ENCODE peak calls at places on chromosomes 11 and 22, in six cellular contexts. W is HCT116, J is lung, M is Calu3, R is ovary, I is cardiac muscle cell. F is an unnamed sample.

GRCh38 chr11:67351275-67352005 is 1.9 kb downstream of the POLD4 start:
- DNase-seq in W (peak; percentile 62), J (peak; percentile 65), M (peak; percentile 71), R (peak; percentile 78), I (peak; percentile 70), F (no peak)

GRCh38 chr11:83364500-83365059 is 78.4 kb upstream of the CCDC90B start:
- DNase-seq in W (no peak), J (no peak), M (no peak), R (no peak), I (no peak), F (no peak)

GRCh38 chr22:22033803-22034468 is 51.3 kb upstream of the TOP3B start:
- DNase-seq in W (no peak), J (no peak), M (no peak), R (no peak), I (no peak), F (no peak)

GRCh38 chr11:104776501-104777170 is 121.6 kb downstream of the CASP12 start:
- DNase-seq in W (no peak), J (no peak), M (peak; percentile 4), R (no peak), I (no peak), F (no peak)

GRCh38 chr11:2474059-2474901 is 29.5 kb downstream of the KCNQ1 start:
- DNase-seq in W (no peak), J (no peak), M (no peak), R (no peak), I (no peak), F (no peak)

GRCh38 chr11:83751041-83751440 is 464.9 kb upstream of the CCDC90B start:
- DNase-seq in W (no peak), J (no peak), M (no peak), R (no peak), I (no peak), F (no peak)

GRCh38 chr22:21070690-21071615 is 25.2 kb downstream of the LRRC74B start:
- DNase-seq in W (no peak), J (no peak), M (no peak), R (no peak), I (no peak), F (no peak)

GRCh38 chr11:59429924-59430516 is 3.8 kb upstream of the OR5A2 start:
- DNase-seq in W (peak; percentile 56), J (peak; percentile 31), M (peak; percentile 66), R (no peak), I (peak; percentile 63), F (no peak)

GRCh38 chr11:65399249-65399648 is 12.8 kb downstream of the FRMD8 start:
- DNase-seq in W (no peak), J (no peak), M (no peak), R (no peak), I (no peak), F (no peak)
- TF ChIP-seq CTCF in W (no peak), J (no peak), M (no peak), R (no peak), I (no peak), F (no peak)

GRCh38 chr11:47259178-47259977 is 1.6 kb downstream of the NR1H3 start:
- DNase-seq in W (no peak), J (no peak), M (peak; percentile 51), R (no peak), I (peak; percentile 71), F (no peak)

GRCh38 chr11:47257178-47257517 is 648 bp upstream of the NR1H3 start:
- DNase-seq in W (no peak), J (no peak), M (no peak), R (no peak), I (no peak), F (no peak)

GRCh38 chr11:47258317-47258902 is 614 bp downstream of the NR1H3 start:
- DNase-seq in W (no peak), J (no peak), M (no peak), R (no peak), I (no peak), F (no peak)

GRCh38 chr11:47256374-47256773 is 1.4 kb upstream of the NR1H3 start:
- DNase-seq in W (no peak), J (no peak), M (no peak), R (no peak), I (no peak), F (no peak)

GRCh38 chr11:47257518-47258316 is at the start of gene NR1H3:
- DNase-seq in W (no peak), J (peak; percentile 84), M (peak; percentile 34), R (peak; percentile 82), I (peak; percentile 75), F (peak; percentile 66)
- TF ChIP-seq CTCF in W (peak; percentile 32), J (peak; percentile 20), M (peak; percentile 25), R (peak; percentile 28), I (peak; percentile 65), F (peak; percentile 59)

DNA sequence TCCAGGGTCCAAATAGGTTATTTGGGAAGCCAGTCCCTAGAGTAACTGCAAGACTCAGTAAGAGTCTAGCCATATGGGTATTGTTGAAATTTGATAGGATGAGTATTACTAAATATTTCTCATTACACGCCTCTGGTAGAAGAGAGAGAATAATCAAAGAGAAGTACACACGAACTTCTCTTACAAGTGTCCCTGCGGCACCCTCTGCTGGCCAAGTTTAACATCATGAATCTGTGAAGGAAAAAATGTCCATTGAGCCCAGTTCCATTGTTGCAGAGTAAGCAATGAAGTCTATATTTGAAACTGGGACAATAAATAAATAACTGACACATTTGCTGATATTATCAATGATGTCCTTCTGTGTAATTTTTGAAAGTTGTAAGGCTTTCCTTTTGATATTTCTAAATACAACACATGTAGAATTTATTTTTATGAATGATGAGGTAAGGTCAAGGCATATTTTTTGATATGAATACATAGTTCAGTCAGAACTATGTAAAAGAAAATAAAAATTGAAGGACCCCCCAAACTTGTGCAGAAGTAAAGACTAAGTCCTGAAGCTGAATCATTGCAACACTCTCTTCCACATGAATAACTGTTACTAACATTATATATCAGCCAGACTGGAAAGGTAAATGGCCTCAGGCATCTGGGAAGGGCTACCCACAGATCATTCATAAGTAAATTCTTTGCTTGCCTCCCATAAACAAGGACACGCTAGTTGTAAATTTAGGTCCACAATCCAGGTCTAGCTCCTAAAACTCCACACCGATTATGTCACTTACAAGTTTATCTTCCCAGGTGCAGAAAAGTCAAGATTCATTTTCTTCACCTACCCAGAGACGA is 10.0 kb downstream of the OR51L1 start:
- DNase-seq in W (peak; percentile 36), J (peak; percentile 45), M (peak; percentile 58), R (peak; percentile 50), I (peak; percentile 77), F (no peak)
- TF ChIP-seq CTCF in W (peak; percentile 56), J (peak; percentile 24), M (peak; percentile 37), R (no peak), I (peak; percentile 62), F (peak; percentile 63)

DNA sequence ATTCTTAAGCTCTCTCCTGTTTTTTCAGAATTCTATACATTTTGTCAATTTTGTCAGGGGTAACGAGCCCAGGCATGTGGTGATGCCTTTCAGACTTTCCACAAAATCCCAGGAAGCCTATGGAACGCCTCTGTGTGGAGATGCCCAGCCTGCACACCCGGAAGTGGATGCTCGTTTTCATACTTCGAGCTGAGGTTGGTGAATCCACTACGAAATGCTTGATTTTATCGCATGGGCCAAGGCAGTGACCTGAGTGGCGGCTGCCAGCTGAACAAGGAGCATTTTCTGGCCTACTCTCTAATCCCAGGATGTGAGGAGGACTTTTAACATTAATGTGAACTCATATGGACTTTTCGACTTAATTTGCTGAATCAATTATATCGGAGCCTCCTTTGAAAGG is 426.7 kb upstream of the B3GAT1 start:
- DNase-seq in W (no peak), J (peak; percentile 4), M (no peak), R (no peak), I (no peak), F (no peak)
- TF ChIP-seq CTCF in W (no peak), J (no peak), M (no peak), R (no peak), I (no peak), F (no peak)

DNA sequence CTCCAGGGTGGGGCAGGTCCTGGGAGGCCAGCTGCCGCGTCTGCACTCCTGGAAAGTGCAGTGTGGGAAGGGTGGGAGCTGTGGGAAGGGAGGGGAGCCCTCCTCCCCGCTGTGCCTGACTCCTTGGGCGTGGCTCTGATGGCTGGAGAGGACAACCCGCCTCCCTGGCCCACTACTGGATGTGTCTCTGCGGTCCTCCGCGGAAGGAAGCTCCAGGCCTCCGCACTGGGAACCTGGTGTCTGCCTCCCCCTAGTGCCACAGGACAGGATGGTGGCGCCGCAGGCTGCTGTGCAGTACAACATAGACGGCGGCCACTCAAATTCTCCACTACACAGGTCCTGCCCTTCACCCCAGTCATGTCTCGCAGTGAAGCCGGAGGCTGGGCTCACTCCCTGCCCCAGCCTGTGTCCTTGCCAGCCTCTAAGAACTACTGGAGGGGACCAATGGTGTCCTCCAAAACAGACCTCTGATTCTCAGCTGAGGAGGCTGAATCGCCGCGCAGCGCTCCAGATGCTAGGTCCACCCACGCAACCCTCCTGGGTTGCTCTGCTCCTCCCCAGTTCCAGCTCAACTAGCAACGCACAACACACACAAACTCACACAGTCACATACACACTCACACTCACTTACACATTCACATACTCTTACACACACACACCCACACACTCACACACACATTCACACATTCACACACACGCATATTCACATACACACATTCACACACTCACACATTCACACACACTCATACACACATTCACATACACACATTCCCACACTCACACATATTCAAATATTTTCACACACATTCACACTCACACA is 12.4 kb upstream of the DSCAML1 start:
- DNase-seq in W (peak; percentile 63), J (no peak), M (peak; percentile 70), R (peak; percentile 71), I (peak; percentile 86), F (peak; percentile 71)
- TF ChIP-seq CTCF in W (peak; percentile 76), J (peak; percentile 39), M (peak; percentile 15), R (no peak), I (peak; percentile 46), F (no peak)

DNA sequence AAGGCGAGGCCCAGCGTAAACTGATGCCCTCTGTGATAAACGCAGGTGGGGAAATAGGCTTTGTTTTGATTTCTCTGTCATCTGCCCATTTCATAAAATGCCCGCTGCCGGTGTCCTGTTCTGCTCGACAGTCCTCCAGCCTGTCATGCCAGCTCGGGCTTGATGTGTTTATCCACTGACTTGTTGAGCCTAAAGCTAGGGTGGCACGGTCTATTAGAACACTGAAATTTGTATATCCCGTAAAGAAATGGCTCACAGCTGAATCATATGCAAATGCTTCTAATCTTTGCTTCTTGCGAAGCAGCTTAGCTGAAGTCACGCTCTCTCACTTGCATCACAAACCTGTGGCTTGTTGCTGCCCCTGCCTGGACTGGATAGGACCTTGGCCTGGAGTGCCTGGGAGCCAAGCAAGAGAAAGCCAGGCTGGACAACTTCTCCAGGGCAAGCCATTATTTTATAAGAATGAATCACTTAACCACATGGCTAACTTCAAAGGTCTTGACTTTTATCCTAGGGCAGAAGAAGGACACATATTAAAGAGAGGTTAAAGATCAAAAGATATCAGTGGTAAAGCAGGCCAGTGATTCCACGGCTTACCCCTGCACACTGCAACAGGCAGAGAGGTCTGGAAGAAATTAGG is 33.1 kb downstream of the EHF start:
- DNase-seq in W (peak; percentile 93), J (peak; percentile 63), M (peak; percentile 82), R (no peak), I (no peak), F (no peak)
- TF ChIP-seq CTCF in W (peak; percentile 8), J (no peak), M (no peak), R (no peak), I (peak; percentile 13), F (no peak)